ENCODE peak calls at places on chromosomes 4 and X, in seven cellular contexts. J is OCI-LY7; H is IMR-90; V is CD8-positive, alpha-beta memory T cell; G is H1; X is SK-N-SH; Y is uterus. U is an unnamed sample.
A peak's percentile ranks its signal among the peaks of the same experiment; 100 is the strongest.

GRCh38 chr4:68360570-68360969 is 10.7 kb upstream of the YTHDC1 start:
- DNase-seq in V (no peak), G (no peak), H (no peak), J (no peak), Y (no peak), X (no peak), U (no peak)

GRCh38 chrX:23694606-23695005 is 27.3 kb downstream of the PRDX4 start:
- DNase-seq in J (peak; percentile 65), Y (peak; percentile 41), V (peak; percentile 11), G (no peak), H (peak; percentile 57), X (peak; percentile 67), U (peak; percentile 76)

GRCh38 chr4:2288051-2288541 is 26.2 kb upstream of the MXD4 start:
- DNase-seq in V (no peak), X (no peak), J (no peak), H (no peak), Y (no peak), G (no peak), U (no peak)

GRCh38 chrX:71616672-71617529 is 1.4 kb downstream of the CXCR3 start:
- DNase-seq in H (no peak), J (no peak), X (peak; percentile 32), V (peak; percentile 24), Y (no peak), G (no peak), U (peak; percentile 51)

GRCh38 chr4:101944649-101945048 is 154.1 kb downstream of the BANK1 start:
- DNase-seq in V (no peak), H (peak; percentile 56), X (no peak), G (no peak), Y (no peak), J (no peak), U (no peak)

GRCh38 chrX:42119076-42119475 is 195.7 kb upstream of the CASK start:
- DNase-seq in G (no peak), X (no peak), J (no peak), H (peak; percentile 72), Y (no peak), V (no peak), U (no peak)

GRCh38 chr4:61468091-61468720 is 268.1 kb downstream of the ADGRL3 start:
- DNase-seq in H (peak; percentile 58), G (no peak), Y (no peak), J (no peak), V (no peak), X (no peak), U (no peak)

GRCh38 chr4:170391066-170391754 is 301.5 kb upstream of the AADAT start:
- DNase-seq in V (no peak), X (no peak), Y (no peak), J (no peak), H (peak; percentile 65), G (no peak), U (no peak)

GRCh38 chr4:17324431-17324830 is 187.5 kb downstream of the QDPR start:
- DNase-seq in H (peak; percentile 77), X (peak; percentile 59), V (peak; percentile 26), J (peak; percentile 69), Y (peak; percentile 60), G (no peak), U (peak; percentile 79)

GRCh38 chr4:40990202-40990898 is 224.0 kb downstream of the APBB2 start:
- DNase-seq in G (no peak), J (no peak), V (no peak), X (no peak), Y (no peak), H (peak; percentile 97), U (no peak)

GRCh38 chr4:43776371-43776770 is 672.2 kb downstream of the KCTD8 start:
- DNase-seq in J (peak; percentile 28), G (no peak), H (peak; percentile 1), Y (no peak), X (peak; percentile 1), V (no peak), U (no peak)

GRCh38 chr4:173192375-173193162 is 24.0 kb downstream of the GALNT7 start:
- DNase-seq in J (no peak), G (no peak), H (no peak), Y (no peak), V (no peak), X (no peak), U (no peak)

GRCh38 chrX:12011075-12011474 is 127.2 kb upstream of the FRMPD4 start:
- DNase-seq in Y (no peak), J (no peak), X (no peak), V (no peak), H (peak; percentile 81), G (no peak), U (no peak)

GRCh38 chr4:82376109-82376508 is 2.3 kb upstream of the HNRNPD start:
- DNase-seq in G (no peak), J (no peak), X (no peak), Y (no peak), V (no peak), H (no peak), U (no peak)

GRCh38 chr4:82373816-82374740 is at the start of gene HNRNPD:
- DNase-seq in V (peak; percentile 82), Y (peak; percentile 96), G (peak; percentile 96), J (peak; percentile 99), H (peak; percentile 100), X (peak; percentile 97), U (peak; percentile 100)

GRCh38 chr4:82372874-82373815 is 646 bp downstream of the HNRNPD start:
- DNase-seq in X (peak; percentile 71), G (peak; percentile 31), H (peak; percentile 57), Y (peak; percentile 71), V (peak; percentile 63), J (peak; percentile 77), U (peak; percentile 91)

GRCh38 chr4:82371398-82371972 is 2.3 kb downstream of the HNRNPD start:
- DNase-seq in X (peak; percentile 27), J (peak; percentile 18), G (no peak), H (peak; percentile 18), V (no peak), Y (no peak), U (no peak)

GRCh38 chr4:82372502-82372873 is 1.3 kb downstream of the HNRNPD start:
- DNase-seq in V (peak; percentile 20), G (no peak), H (peak; percentile 22), Y (no peak), J (peak; percentile 63), X (peak; percentile 37), U (peak; percentile 63)
- H3K4me1 ChIP-seq in V (peaks cover 61% of the 10 kb centered on the region), G (no peaks in the 10 kb centered on the region), H (no peaks in the 10 kb centered on the region), Y (peaks cover 5% of the 10 kb centered on the region), J (peaks cover 44% of the 10 kb centered on the region), X (peaks cover 14% of the 10 kb centered on the region), U (no peaks in the 10 kb centered on the region)

DNA sequence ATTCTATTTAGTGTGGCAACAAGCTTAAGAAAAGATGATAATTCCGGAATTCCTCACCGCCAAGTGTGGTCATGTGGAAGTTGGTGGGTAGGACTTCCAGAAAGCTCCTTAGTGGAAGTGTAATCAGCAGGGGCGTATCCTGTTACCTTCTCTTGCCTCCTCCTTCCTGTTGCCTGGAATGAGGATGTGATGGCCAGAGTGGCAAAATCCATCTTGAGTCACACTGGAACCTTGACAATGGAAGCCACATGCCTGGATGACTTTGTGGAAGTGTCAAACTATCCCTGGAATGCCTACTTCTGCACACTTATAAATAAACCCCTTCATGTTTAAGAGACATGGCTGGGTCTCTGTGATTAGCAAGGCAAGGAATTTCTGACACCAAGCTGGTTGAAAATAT is 191.0 kb downstream of the PRDM5 start:
- DNase-seq in X (no peak), V (no peak), J (no peak), H (peak; percentile 18), Y (no peak), G (no peak), U (no peak)
- H3K9me3 ChIP-seq in X (no peaks in the 10 kb centered on the region), V (no peaks in the 10 kb centered on the region), J (no peaks in the 10 kb centered on the region), H (no peaks in the 10 kb centered on the region), Y (no peaks in the 10 kb centered on the region), G (no peaks in the 10 kb centered on the region), U (no peaks in the 10 kb centered on the region)

GRCh38 chr4:139555705-139556070 is 331 bp downstream of the SETD7 start:
- DNase-seq in V (no peak), J (no peak), G (no peak), Y (peak; percentile 69), H (no peak), X (peak; percentile 73), U (no peak)
- H3K4me1 ChIP-seq in V (peaks cover 23% of the 10 kb centered on the region), J (peaks cover 72% of the 10 kb centered on the region), G (peaks cover 3% of the 10 kb centered on the region), Y (no peaks in the 10 kb centered on the region), H (peaks cover 9% of the 10 kb centered on the region), X (peaks cover 40% of the 10 kb centered on the region), U (peaks cover 18% of the 10 kb centered on the region)

DNA sequence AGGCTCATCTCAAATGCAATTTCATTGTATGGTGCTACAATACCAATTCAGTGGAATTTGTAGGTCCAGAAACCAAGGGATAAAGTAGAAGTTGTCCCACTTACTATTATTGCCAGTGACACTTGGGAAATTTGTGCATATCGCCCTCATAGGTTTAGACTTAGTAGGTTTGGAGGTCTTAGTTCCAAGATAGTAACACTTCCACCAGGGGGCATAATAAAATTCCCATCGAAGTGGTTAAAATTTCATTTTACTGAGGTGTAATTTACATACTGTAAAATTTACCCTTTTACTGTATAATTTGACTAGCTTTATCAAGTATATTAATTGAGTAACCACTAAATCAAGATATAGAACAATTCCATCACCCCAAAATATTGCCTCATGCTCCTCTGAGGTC is 174.6 kb downstream of the INPP4B start:
- DNase-seq in X (no peak), V (no peak), J (no peak), G (no peak), H (no peak), Y (no peak), U (no peak)
- H3K9me3 ChIP-seq in X (peaks cover 5% of the 10 kb centered on the region), V (peaks cover 6% of the 10 kb centered on the region), J (no peaks in the 10 kb centered on the region), G (peaks cover 8% of the 10 kb centered on the region), H (peaks cover 3% of the 10 kb centered on the region), Y (peaks cover 5% of the 10 kb centered on the region), U (peaks cover 4% of the 10 kb centered on the region)

DNA sequence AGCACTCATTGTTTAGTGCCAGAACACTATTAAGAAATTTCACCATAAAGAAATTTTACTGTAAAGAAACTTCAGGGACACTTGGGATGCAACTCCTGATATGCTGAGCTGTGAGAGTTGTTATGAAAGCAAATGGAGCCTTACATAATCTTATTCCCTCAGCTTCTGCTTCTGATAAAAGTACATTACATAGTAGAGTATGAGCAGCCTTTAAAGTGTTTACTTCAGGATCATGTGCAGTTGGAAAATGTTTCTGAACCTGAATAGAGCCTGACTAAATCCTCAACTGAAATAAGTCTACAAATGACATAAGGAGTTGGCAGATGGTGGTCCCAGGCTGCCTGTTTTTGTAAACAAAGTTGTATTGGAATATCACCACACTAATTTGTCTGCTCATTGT is 19.3 kb downstream of the RASSF6 start:
- DNase-seq in X (no peak), Y (no peak), V (no peak), G (no peak), H (peak; percentile 39), J (no peak), U (no peak)
- H3K4me1 ChIP-seq in X (no peaks in the 10 kb centered on the region), Y (no peaks in the 10 kb centered on the region), V (no peaks in the 10 kb centered on the region), G (peaks cover 5% of the 10 kb centered on the region), H (peaks cover 8% of the 10 kb centered on the region), J (peaks cover 91% of the 10 kb centered on the region), U (no peaks in the 10 kb centered on the region)

GRCh38 chr4:19254476-19254875 is 997.2 kb upstream of the SLIT2 start:
- DNase-seq in G (no peak), X (no peak), V (no peak), H (no peak), J (no peak), Y (no peak), U (no peak)
- H3K9me3 ChIP-seq in G (peaks cover 19% of the 10 kb centered on the region), X (no peaks in the 10 kb centered on the region), V (peaks cover 14% of the 10 kb centered on the region), H (no peaks in the 10 kb centered on the region), J (peaks cover 3% of the 10 kb centered on the region), Y (no peaks in the 10 kb centered on the region), U (peaks cover 34% of the 10 kb centered on the region)

U was measured in endodermal cell.